ENCODE peak calls at places on chromosomes 13 and 19, in five cellular contexts. One of them, this sample, is unnamed.

GRCh38 chr19:10604460-10604980 is 17.4 kb upstream of the AP1M2 start:
- DNase-seq in germinal center: peak; percentile 79
- DNase-seq in stimulated activated naive B cell treated with anti-CD40 and anti-IgM and Interleukin-4, amounts not matched to agents 10 μg/mL and 1 μg/mL and 100 μg/mL, for 72 hours: peak; percentile 26
- DNase-seq in tibial artery: no peak
- DNase-seq in HCT116: no peak
- DNase-seq in this sample: peak; percentile 88

GRCh38 chr13:41212881-41213280 is 18.5 kb upstream of the KBTBD7 start:
- DNase-seq in germinal center: no peak
- DNase-seq in tibial artery: no peak
- DNase-seq in HCT116: no peak
- DNase-seq in stimulated activated naive B cell treated with anti-CD40 and anti-IgM and Interleukin-4, amounts not matched to agents 10 μg/mL and 1 μg/mL and 100 μg/mL, for 72 hours: no peak
- DNase-seq in this sample: no peak

GRCh38 chr19:49997709-49998108 is 27.5 kb downstream of the VRK3 start:
- DNase-seq in tibial artery: no peak
- DNase-seq in HCT116: peak; percentile 49
- DNase-seq in stimulated activated naive B cell treated with anti-CD40 and anti-IgM and Interleukin-4, amounts not matched to agents 10 μg/mL and 1 μg/mL and 100 μg/mL, for 72 hours: no peak
- DNase-seq in germinal center: peak; percentile 82
- DNase-seq in this sample: no peak

GRCh38 chr13:35994131-35994966 is 136.8 kb downstream of the DCLK1 start:
- DNase-seq in tibial artery: peak; percentile 51
- DNase-seq in HCT116: no peak
- DNase-seq in germinal center: no peak
- DNase-seq in stimulated activated naive B cell treated with anti-CD40 and anti-IgM and Interleukin-4, amounts not matched to agents 10 μg/mL and 1 μg/mL and 100 μg/mL, for 72 hours: no peak
- DNase-seq in this sample: no peak

GRCh38 chr13:21641629-21642028 is 29.2 kb upstream of the FGF9 start:
- DNase-seq in HCT116: no peak
- DNase-seq in germinal center: no peak
- DNase-seq in stimulated activated naive B cell treated with anti-CD40 and anti-IgM and Interleukin-4, amounts not matched to agents 10 μg/mL and 1 μg/mL and 100 μg/mL, for 72 hours: no peak
- DNase-seq in tibial artery: no peak
- DNase-seq in this sample: no peak

GRCh38 chr19:16702123-16702522 is 17.5 kb upstream of the NWD1 start:
- DNase-seq in stimulated activated naive B cell treated with anti-CD40 and anti-IgM and Interleukin-4, amounts not matched to agents 10 μg/mL and 1 μg/mL and 100 μg/mL, for 72 hours: no peak
- DNase-seq in germinal center: no peak
- DNase-seq in tibial artery: peak; percentile 36
- DNase-seq in HCT116: no peak
- DNase-seq in this sample: no peak

GRCh38 chr13:33275916-33276315 is 9.6 kb downstream of the STARD13 start:
- DNase-seq in germinal center: no peak
- DNase-seq in tibial artery: no peak
- DNase-seq in stimulated activated naive B cell treated with anti-CD40 and anti-IgM and Interleukin-4, amounts not matched to agents 10 μg/mL and 1 μg/mL and 100 μg/mL, for 72 hours: no peak
- DNase-seq in HCT116: no peak
- DNase-seq in this sample: no peak

GRCh38 chr19:49496574-49497008 is 357 bp downstream of the RPS11 start:
- DNase-seq in germinal center: no peak
- DNase-seq in HCT116: no peak
- DNase-seq in stimulated activated naive B cell treated with anti-CD40 and anti-IgM and Interleukin-4, amounts not matched to agents 10 μg/mL and 1 μg/mL and 100 μg/mL, for 72 hours: no peak
- DNase-seq in tibial artery: no peak
- DNase-seq in this sample: no peak

GRCh38 chr19:2469102-2469914 is 6.6 kb upstream of the GADD45B start:
- DNase-seq in germinal center: no peak
- DNase-seq in tibial artery: no peak
- DNase-seq in HCT116: peak; percentile 80
- DNase-seq in stimulated activated naive B cell treated with anti-CD40 and anti-IgM and Interleukin-4, amounts not matched to agents 10 μg/mL and 1 μg/mL and 100 μg/mL, for 72 hours: no peak
- DNase-seq in this sample: no peak

GRCh38 chr19:30074096-30074495 is 132.1 kb downstream of the URI1 start:
- DNase-seq in stimulated activated naive B cell treated with anti-CD40 and anti-IgM and Interleukin-4, amounts not matched to agents 10 μg/mL and 1 μg/mL and 100 μg/mL, for 72 hours: no peak
- DNase-seq in HCT116: no peak
- DNase-seq in tibial artery: no peak
- DNase-seq in germinal center: no peak
- DNase-seq in this sample: peak; percentile 37

GRCh38 chr19:30224689-30225606 is 147.2 kb upstream of the ZNF536 start:
- DNase-seq in tibial artery: no peak
- DNase-seq in stimulated activated naive B cell treated with anti-CD40 and anti-IgM and Interleukin-4, amounts not matched to agents 10 μg/mL and 1 μg/mL and 100 μg/mL, for 72 hours: no peak
- DNase-seq in HCT116: no peak
- DNase-seq in germinal center: no peak
- DNase-seq in this sample: no peak

GRCh38 chr13:109844396-109844795 is 58.0 kb upstream of the IRS2 start:
- DNase-seq in tibial artery: no peak
- DNase-seq in HCT116: no peak
- DNase-seq in germinal center: no peak
- DNase-seq in stimulated activated naive B cell treated with anti-CD40 and anti-IgM and Interleukin-4, amounts not matched to agents 10 μg/mL and 1 μg/mL and 100 μg/mL, for 72 hours: no peak
- DNase-seq in this sample: no peak

GRCh38 chr13:22665531-22665930 is 515.2 kb upstream of the SGCG start:
- DNase-seq in tibial artery: no peak
- DNase-seq in germinal center: no peak
- DNase-seq in stimulated activated naive B cell treated with anti-CD40 and anti-IgM and Interleukin-4, amounts not matched to agents 10 μg/mL and 1 μg/mL and 100 μg/mL, for 72 hours: no peak
- DNase-seq in HCT116: no peak
- DNase-seq in this sample: no peak

GRCh38 chr19:44032001-44032610 is 6.9 kb downstream of the ZNF222 start:
- DNase-seq in germinal center: no peak
- DNase-seq in HCT116: no peak
- DNase-seq in tibial artery: no peak
- DNase-seq in stimulated activated naive B cell treated with anti-CD40 and anti-IgM and Interleukin-4, amounts not matched to agents 10 μg/mL and 1 μg/mL and 100 μg/mL, for 72 hours: no peak
- DNase-seq in this sample: no peak

GRCh38 chr13:62119739-62120700 is 704.4 kb upstream of the PCDH20 start:
- DNase-seq in HCT116: peak; percentile 10
- DNase-seq in germinal center: no peak
- DNase-seq in stimulated activated naive B cell treated with anti-CD40 and anti-IgM and Interleukin-4, amounts not matched to agents 10 μg/mL and 1 μg/mL and 100 μg/mL, for 72 hours: no peak
- DNase-seq in tibial artery: no peak
- DNase-seq in this sample: no peak

GRCh38 chr13:94305463-94305862 is 174.0 kb downstream of the DCT start:
- DNase-seq in stimulated activated naive B cell treated with anti-CD40 and anti-IgM and Interleukin-4, amounts not matched to agents 10 μg/mL and 1 μg/mL and 100 μg/mL, for 72 hours: no peak
- DNase-seq in HCT116: no peak
- DNase-seq in tibial artery: peak; percentile 39
- DNase-seq in germinal center: no peak
- DNase-seq in this sample: no peak

GRCh38 chr13:25378528-25378927 is 6.8 kb downstream of the ATP8A2 start:
- DNase-seq in tibial artery: no peak
- DNase-seq in HCT116: no peak
- DNase-seq in germinal center: no peak
- DNase-seq in stimulated activated naive B cell treated with anti-CD40 and anti-IgM and Interleukin-4, amounts not matched to agents 10 μg/mL and 1 μg/mL and 100 μg/mL, for 72 hours: no peak
- DNase-seq in this sample: no peak

GRCh38 chr19:11422163-11423068 is 3.3 kb upstream of the RGL3 start:
- DNase-seq in stimulated activated naive B cell treated with anti-CD40 and anti-IgM and Interleukin-4, amounts not matched to agents 10 μg/mL and 1 μg/mL and 100 μg/mL, for 72 hours: peak; percentile 95
- DNase-seq in germinal center: peak; percentile 94
- DNase-seq in tibial artery: peak; percentile 79
- DNase-seq in HCT116: no peak
- DNase-seq in this sample: peak; percentile 96

GRCh38 chr19:13859361-13859880 is 17.5 kb upstream of the NANOS3 start:
- DNase-seq in stimulated activated naive B cell treated with anti-CD40 and anti-IgM and Interleukin-4, amounts not matched to agents 10 μg/mL and 1 μg/mL and 100 μg/mL, for 72 hours: no peak
- DNase-seq in tibial artery: no peak
- DNase-seq in HCT116: no peak
- DNase-seq in germinal center: no peak
- DNase-seq in this sample: no peak

GRCh38 chr19:45163751-45164150 is 3.0 kb upstream of the NKPD1 start:
- DNase-seq in HCT116: no peak
- DNase-seq in stimulated activated naive B cell treated with anti-CD40 and anti-IgM and Interleukin-4, amounts not matched to agents 10 μg/mL and 1 μg/mL and 100 μg/mL, for 72 hours: no peak
- DNase-seq in tibial artery: no peak
- DNase-seq in germinal center: no peak
- DNase-seq in this sample: no peak

GRCh38 chr19:18450934-18451836 is 13.3 kb upstream of the ISYNA1 start:
- DNase-seq in tibial artery: peak; percentile 83
- DNase-seq in HCT116: no peak
- DNase-seq in stimulated activated naive B cell treated with anti-CD40 and anti-IgM and Interleukin-4, amounts not matched to agents 10 μg/mL and 1 μg/mL and 100 μg/mL, for 72 hours: peak; percentile 80
- DNase-seq in germinal center: peak; percentile 82
- DNase-seq in this sample: peak; percentile 95

GRCh38 chr19:35059006-35059798 is 17.7 kb downstream of the HPN start:
- DNase-seq in tibial artery: no peak
- DNase-seq in stimulated activated naive B cell treated with anti-CD40 and anti-IgM and Interleukin-4, amounts not matched to agents 10 μg/mL and 1 μg/mL and 100 μg/mL, for 72 hours: no peak
- DNase-seq in germinal center: no peak
- DNase-seq in HCT116: no peak
- DNase-seq in this sample: no peak

GRCh38 chr19:51098366-51099069 is 9.7 kb downstream of the CTU1 start:
- DNase-seq in HCT116: no peak
- DNase-seq in tibial artery: no peak
- DNase-seq in germinal center: no peak
- DNase-seq in stimulated activated naive B cell treated with anti-CD40 and anti-IgM and Interleukin-4, amounts not matched to agents 10 μg/mL and 1 μg/mL and 100 μg/mL, for 72 hours: no peak
- DNase-seq in this sample: peak; percentile 83

GRCh38 chr13:36872621-36873020 is 47.4 kb downstream of the SMAD9 start:
- DNase-seq in stimulated activated naive B cell treated with anti-CD40 and anti-IgM and Interleukin-4, amounts not matched to agents 10 μg/mL and 1 μg/mL and 100 μg/mL, for 72 hours: no peak
- DNase-seq in germinal center: no peak
- DNase-seq in HCT116: no peak
- DNase-seq in tibial artery: no peak
- DNase-seq in this sample: no peak

GRCh38 chr13:32087955-32088747 is 56.6 kb downstream of the FRY start:
- DNase-seq in HCT116: no peak
- DNase-seq in tibial artery: no peak
- DNase-seq in stimulated activated naive B cell treated with anti-CD40 and anti-IgM and Interleukin-4, amounts not matched to agents 10 μg/mL and 1 μg/mL and 100 μg/mL, for 72 hours: no peak
- DNase-seq in germinal center: no peak
- DNase-seq in this sample: no peak

GRCh38 chr19:45514376-45515051 is 7.2 kb downstream of the VASP start:
- DNase-seq in HCT116: no peak
- DNase-seq in germinal center: no peak
- DNase-seq in stimulated activated naive B cell treated with anti-CD40 and anti-IgM and Interleukin-4, amounts not matched to agents 10 μg/mL and 1 μg/mL and 100 μg/mL, for 72 hours: no peak
- DNase-seq in tibial artery: no peak
- DNase-seq in this sample: no peak

GRCh38 chr19:53878786-53879144 is 3.2 kb upstream of the PRKCG start:
- DNase-seq in germinal center: no peak
- DNase-seq in HCT116: no peak
- DNase-seq in tibial artery: no peak
- DNase-seq in stimulated activated naive B cell treated with anti-CD40 and anti-IgM and Interleukin-4, amounts not matched to agents 10 μg/mL and 1 μg/mL and 100 μg/mL, for 72 hours: no peak
- DNase-seq in this sample: no peak

GRCh38 chr13:101149735-101150380 is 266.4 kb downstream of the NALCN start:
- DNase-seq in HCT116: no peak
- DNase-seq in tibial artery: no peak
- DNase-seq in stimulated activated naive B cell treated with anti-CD40 and anti-IgM and Interleukin-4, amounts not matched to agents 10 μg/mL and 1 μg/mL and 100 μg/mL, for 72 hours: no peak
- DNase-seq in germinal center: no peak
- DNase-seq in this sample: no peak

GRCh38 chr19:31497709-31498108 is 148.5 kb upstream of the TSHZ3 start:
- DNase-seq in HCT116: no peak
- DNase-seq in germinal center: no peak
- DNase-seq in stimulated activated naive B cell treated with anti-CD40 and anti-IgM and Interleukin-4, amounts not matched to agents 10 μg/mL and 1 μg/mL and 100 μg/mL, for 72 hours: no peak
- DNase-seq in tibial artery: no peak
- DNase-seq in this sample: no peak

GRCh38 chr19:44748426-44749254 is at the start of gene BCL3:
- DNase-seq in HCT116: no peak
- DNase-seq in stimulated activated naive B cell treated with anti-CD40 and anti-IgM and Interleukin-4, amounts not matched to agents 10 μg/mL and 1 μg/mL and 100 μg/mL, for 72 hours: peak; percentile 69
- DNase-seq in tibial artery: peak; percentile 56
- DNase-seq in germinal center: peak; percentile 75
- DNase-seq in this sample: peak; percentile 96

GRCh38 chr13:46097015-46097414 is 7.8 kb downstream of the CPB2 start:
- DNase-seq in germinal center: no peak
- DNase-seq in tibial artery: no peak
- DNase-seq in HCT116: no peak
- DNase-seq in stimulated activated naive B cell treated with anti-CD40 and anti-IgM and Interleukin-4, amounts not matched to agents 10 μg/mL and 1 μg/mL and 100 μg/mL, for 72 hours: no peak
- DNase-seq in this sample: no peak

GRCh38 chr19:48558018-48558684 is 6.2 kb downstream of the SULT2B1 start:
- DNase-seq in HCT116: peak; percentile 80
- DNase-seq in germinal center: no peak
- DNase-seq in tibial artery: peak; percentile 33
- DNase-seq in stimulated activated naive B cell treated with anti-CD40 and anti-IgM and Interleukin-4, amounts not matched to agents 10 μg/mL and 1 μg/mL and 100 μg/mL, for 72 hours: no peak
- DNase-seq in this sample: no peak

GRCh38 chr19:29537181-29537580 is 11.4 kb downstream of the VSTM2B start:
- DNase-seq in stimulated activated naive B cell treated with anti-CD40 and anti-IgM and Interleukin-4, amounts not matched to agents 10 μg/mL and 1 μg/mL and 100 μg/mL, for 72 hours: no peak
- DNase-seq in tibial artery: no peak
- DNase-seq in germinal center: no peak
- DNase-seq in HCT116: no peak
- DNase-seq in this sample: peak; percentile 52

GRCh38 chr19:55461974-55462628 is 659 bp upstream of the ISOC2 start:
- DNase-seq in germinal center: no peak
- DNase-seq in stimulated activated naive B cell treated with anti-CD40 and anti-IgM and Interleukin-4, amounts not matched to agents 10 μg/mL and 1 μg/mL and 100 μg/mL, for 72 hours: no peak
- DNase-seq in HCT116: no peak
- DNase-seq in tibial artery: no peak
- DNase-seq in this sample: no peak

GRCh38 chr19:58203814-58204475 is 21.1 kb downstream of the ZNF274 start:
- DNase-seq in germinal center: no peak
- DNase-seq in HCT116: no peak
- DNase-seq in stimulated activated naive B cell treated with anti-CD40 and anti-IgM and Interleukin-4, amounts not matched to agents 10 μg/mL and 1 μg/mL and 100 μg/mL, for 72 hours: no peak
- DNase-seq in tibial artery: no peak
- DNase-seq in this sample: no peak

This sample was measured in spleen.